ENCODE peak calls at places on chromosomes 16 and 17, in ten cellular contexts. X is A549, H is neuronal stem cell, J is stomach, T is GM23248, I is body of pancreas, M is heart left ventricle, Q is uterus, D is upper lobe of right lung, R is lung. O is an unnamed sample.
A peak's percentile ranks its signal among the peaks of the same experiment; 100 is the strongest.

GRCh38 chr16:27600386-27600785 is 50.4 kb downstream of the KATNIP start:
- DNase-seq in I (no peak), T (no peak), R (no peak), D (no peak), X (no peak), H (peak; percentile 29), M (no peak), J (no peak), Q (no peak), O (no peak)

GRCh38 chr17:17507465-17508011 is 11.3 kb upstream of the RASD1 start:
- DNase-seq in T (no peak), Q (no peak), H (no peak), M (no peak), R (no peak), J (no peak), D (no peak), I (peak; percentile 36), X (no peak), O (no peak)

GRCh38 chr17:378068-378467 is 25.5 kb upstream of the RPH3AL start:
- DNase-seq in Q (no peak), R (no peak), D (peak; percentile 3), M (no peak), H (no peak), X (no peak), I (no peak), T (no peak), J (no peak), O (no peak)

GRCh38 chr16:28863929-28864886 is 565 bp downstream of the SH2B1 start:
- DNase-seq in M (peak; percentile 35), I (peak; percentile 41), X (no peak), D (no peak), Q (peak; percentile 40), H (no peak), T (peak; percentile 83), R (no peak), J (no peak), O (peak; percentile 29)

GRCh38 chr16:9050102-9050830 is 41.2 kb upstream of the HAPSTR1 start:
- DNase-seq in R (no peak), Q (no peak), M (no peak), H (no peak), T (peak; percentile 26), X (peak; percentile 41), J (no peak), D (no peak), I (no peak), O (no peak)

GRCh38 chr16:60979119-60979518 is 1057.1 kb downstream of the CDH8 start:
- DNase-seq in Q (no peak), J (no peak), H (no peak), X (no peak), I (no peak), T (no peak), M (no peak), D (no peak), R (no peak), O (no peak)

GRCh38 chr17:661509-661908 is 53.1 kb downstream of the VPS53 start:
- DNase-seq in D (no peak), T (no peak), I (no peak), M (no peak), X (no peak), Q (no peak), J (no peak), R (no peak), H (no peak), O (no peak)

GRCh38 chr17:66044083-66044482 is 147.8 kb downstream of the CEP112 start:
- DNase-seq in M (no peak), I (no peak), T (no peak), H (no peak), Q (no peak), X (no peak), J (no peak), R (no peak), D (no peak), O (no peak)

GRCh38 chr17:73017653-73018052 is 74.8 kb downstream of the SLC39A11 start:
- DNase-seq in Q (no peak), M (no peak), H (no peak), J (no peak), R (no peak), T (peak; percentile 82), I (no peak), D (no peak), X (no peak), O (peak; percentile 31)

GRCh38 chr16:50035468-50035992 is 10.5 kb downstream of the CNEP1R1 start:
- DNase-seq in H (no peak), R (no peak), J (no peak), Q (no peak), D (no peak), X (no peak), I (no peak), T (no peak), M (no peak), O (no peak)

GRCh38 chr16:84331998-84332780 is 36.1 kb upstream of the ATP2C2 start:
- DNase-seq in J (no peak), D (peak; percentile 27), I (no peak), Q (no peak), X (no peak), R (no peak), T (peak; percentile 61), H (no peak), M (no peak), O (no peak)

GRCh38 chr16:87648698-87649487 is 46.6 kb downstream of the JPH3 start:
- DNase-seq in Q (no peak), M (no peak), X (no peak), R (no peak), I (no peak), J (no peak), H (no peak), T (no peak), D (no peak), O (no peak)

GRCh38 chr17:58398574-58399266 is 18.6 kb downstream of the RNF43 start:
- DNase-seq in I (no peak), X (no peak), H (no peak), M (no peak), J (no peak), R (no peak), D (no peak), T (no peak), Q (no peak), O (no peak)

GRCh38 chr17:58394534-58395223 is 22.7 kb downstream of the RNF43 start:
- DNase-seq in J (no peak), M (no peak), I (no peak), Q (no peak), R (no peak), D (no peak), T (no peak), H (no peak), X (no peak), O (no peak)

GRCh38 chr17:58399974-58400373 is 17.4 kb downstream of the RNF43 start:
- DNase-seq in X (no peak), H (no peak), J (no peak), R (no peak), I (no peak), Q (no peak), D (no peak), M (no peak), T (no peak), O (no peak)

GRCh38 chr17:58400826-58401225 is 16.5 kb downstream of the RNF43 start:
- DNase-seq in X (no peak), J (no peak), H (no peak), T (no peak), D (no peak), I (no peak), Q (no peak), R (no peak), M (no peak), O (no peak)

GRCh38 chr17:58396173-58396572 is 21.2 kb downstream of the RNF43 start:
- DNase-seq in R (no peak), I (no peak), H (no peak), M (no peak), D (no peak), J (no peak), T (no peak), Q (no peak), X (no peak), O (no peak)
- H3K4me1 ChIP-seq in R (no peaks in the 10 kb centered on the region), I (peaks cover 46% of the 10 kb centered on the region), H (peaks cover 2% of the 10 kb centered on the region), M (peaks cover 6% of the 10 kb centered on the region), D (peaks cover 2% of the 10 kb centered on the region), J (peaks cover 11% of the 10 kb centered on the region), T (peaks cover 1% of the 10 kb centered on the region), Q (no peaks in the 10 kb centered on the region), X (peaks cover 36% of the 10 kb centered on the region), O (no peaks in the 10 kb centered on the region)

DNA sequence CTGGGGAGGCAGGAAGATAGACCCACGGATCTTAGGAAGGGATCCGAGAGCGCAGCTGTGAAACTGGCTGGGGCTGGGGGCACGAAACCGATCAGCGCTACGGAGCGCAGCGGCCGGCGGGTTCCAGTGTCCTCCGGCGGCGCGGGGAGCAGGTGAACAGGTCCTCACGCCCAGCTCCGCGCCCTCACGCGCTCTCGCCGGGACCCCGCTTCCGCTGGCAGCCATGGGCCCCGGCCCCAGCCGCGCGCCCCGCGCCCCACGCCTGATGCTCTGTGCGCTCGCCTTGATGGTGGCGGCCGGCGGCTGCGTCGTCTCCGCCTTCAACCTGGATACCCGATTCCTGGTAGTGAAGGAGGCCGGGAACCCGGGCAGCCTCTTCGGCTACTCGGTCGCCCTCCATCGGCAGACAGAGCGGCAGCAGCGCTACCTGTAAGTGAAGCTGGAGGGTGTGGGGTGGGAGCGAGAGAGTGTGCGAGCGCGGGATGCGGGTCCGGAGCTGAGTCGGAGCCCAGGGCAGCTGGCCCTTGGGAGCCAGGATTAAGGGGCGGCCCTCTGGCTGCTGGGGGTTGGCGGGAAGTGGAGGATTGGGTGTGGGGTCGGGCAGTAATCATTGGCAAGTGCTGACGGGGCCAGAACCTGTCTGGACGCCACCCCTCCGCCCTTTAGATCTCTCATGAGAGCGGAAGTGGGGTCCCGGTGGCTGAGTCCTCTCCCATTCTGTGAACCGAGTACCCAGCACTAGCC is 479 bp downstream of the ITGA3 start:
- DNase-seq in R (peak; percentile 70), M (peak; percentile 63), H (peak; percentile 76), I (peak; percentile 84), X (peak; percentile 82), J (peak; percentile 76), D (peak; percentile 86), Q (peak; percentile 68), T (peak; percentile 80), O (peak; percentile 82)
- H3K27ac ChIP-seq in R (peak overlapping the region; percentile 94), M (peak overlapping the region; percentile 97), H (no peak overlapping the region), I (peak overlapping the region; percentile 81), X (peak overlapping the region; percentile 97), J (peak overlapping the region; percentile 97), D (peak overlapping the region; percentile 96), Q (peak overlapping the region; percentile 91), T (peak overlapping the region; percentile 97), O (peak overlapping the region; percentile 59)

GRCh38 chr17:68238488-68238887 is 9.4 kb upstream of the AMZ2 start:
- DNase-seq in D (no peak), I (no peak), J (no peak), H (no peak), X (no peak), Q (no peak), T (no peak), R (no peak), M (no peak), O (no peak)

GRCh38 chr17:68238894-68239293 is 8.9 kb upstream of the AMZ2 start:
- DNase-seq in H (no peak), J (no peak), D (no peak), X (no peak), R (no peak), I (no peak), M (no peak), T (no peak), Q (no peak), O (no peak)

GRCh38 chr17:68239967-68240366 is 7.9 kb upstream of the AMZ2 start:
- DNase-seq in X (no peak), I (no peak), R (no peak), T (no peak), D (no peak), J (no peak), H (no peak), M (no peak), Q (no peak), O (no peak)
- H3K4me1 ChIP-seq in X (no peaks in the 10 kb centered on the region), I (no peaks in the 10 kb centered on the region), R (no peaks in the 10 kb centered on the region), T (peaks cover 5% of the 10 kb centered on the region), D (no peaks in the 10 kb centered on the region), J (peaks cover 30% of the 10 kb centered on the region), H (peaks cover 6% of the 10 kb centered on the region), M (peaks cover 8% of the 10 kb centered on the region), Q (no peaks in the 10 kb centered on the region), O (peaks cover 9% of the 10 kb centered on the region)

GRCh38 chr16:68884391-68884790 is 41.1 kb downstream of the TANGO6 start:
- DNase-seq in D (no peak), X (no peak), Q (no peak), T (no peak), M (no peak), J (no peak), H (no peak), I (no peak), R (no peak), O (no peak)
- H3K27ac ChIP-seq in D (no peak overlapping the region), X (no peak overlapping the region), Q (peak overlapping the region; percentile 45), T (no peak overlapping the region), M (no peak overlapping the region), J (no peak overlapping the region), H (no peak overlapping the region), I (no peak overlapping the region), R (no peak overlapping the region), O (no peak overlapping the region)

O was measured in SJSA1.